ENCODE peak calls at places on chromosomes 16 and 17, in five cellular contexts. J is stimulated activated CD8-positive, alpha-beta memory T cell treated with anti-CD3 and anti-CD28 coated beads, Interleukin-4, amount 100 ng/mL, for 24 hours; G is AG08396; X is NCI-H2171 treated with DMSO at 0.1 percent for 48 hours; C is fibroblast of gingiva. B is an unnamed sample.

GRCh38 chr16:69150146-69150865 is 17.9 kb downstream of the UTP4 start:
- DNase-seq in J (no peak), G (peak; percentile 60), X (peak; percentile 72), C (peak; percentile 68), B (peak; percentile 50)

GRCh38 chr16:57537194-57537505 is 779 bp upstream of the CCDC102A start:
- DNase-seq in J (no peak), G (no peak), X (no peak), C (no peak), B (no peak)

GRCh38 chr16:14007460-14007859 is 63.7 kb upstream of the MRTFB start:
- DNase-seq in J (no peak), G (no peak), X (peak; percentile 63), C (peak; percentile 91), B (no peak)

GRCh38 chr17:39349246-39349645 is 52.2 kb downstream of the FBXL20 start:
- DNase-seq in J (no peak), G (no peak), X (no peak), C (no peak), B (no peak)

GRCh38 chr17:35731239-35731931 is at the start of gene RASL10B:
- DNase-seq in J (peak; percentile 39), G (peak; percentile 90), X (peak; percentile 46), C (peak; percentile 43), B (peak; percentile 82)

GRCh38 chr17:73552300-73553088 is 91.8 kb downstream of the SDK2 start:
- DNase-seq in J (no peak), G (no peak), X (no peak), C (no peak), B (no peak)

GRCh38 chr17:56891751-56892150 is 22.1 kb downstream of the TRIM25 start:
- DNase-seq in J (peak; percentile 43), G (peak; percentile 39), X (no peak), C (no peak), B (peak; percentile 20)

GRCh38 chr16:404971-405486 is 3.3 kb downstream of the DECR2 start:
- DNase-seq in J (no peak), G (no peak), X (no peak), C (no peak), B (no peak)

GRCh38 chr17:62134397-62134796 is 69.3 kb upstream of the MED13 start:
- DNase-seq in J (no peak), G (no peak), X (no peak), C (no peak), B (no peak)

GRCh38 chr17:14098246-14098645 is 28.9 kb downstream of the COX10 start:
- DNase-seq in J (no peak), G (no peak), X (no peak), C (no peak), B (no peak)

GRCh38 chr17:38329808-38330730 is 13.7 kb downstream of the GPR179 start:
- DNase-seq in J (no peak), G (no peak), X (no peak), C (no peak), B (no peak)

GRCh38 chr16:80997139-80997798 is 9.4 kb downstream of the CMC2 start:
- DNase-seq in J (no peak), G (no peak), X (no peak), C (no peak), B (no peak)

GRCh38 chr17:29138184-29138955 is 41.8 kb downstream of the MYO18A start:
- DNase-seq in J (no peak), G (no peak), X (peak; percentile 8), C (no peak), B (no peak)

GRCh38 chr16:58500329-58501241 is 642 bp downstream of the NDRG4 start:
- DNase-seq in J (no peak), G (no peak), X (peak; percentile 73), C (no peak), B (peak; percentile 32)

GRCh38 chr16:10895053-10895946 is 18.3 kb downstream of the CIITA start:
- DNase-seq in J (no peak), G (peak; percentile 70), X (no peak), C (no peak), B (peak; percentile 95)

B was measured in nephron progenitor cell.